ENCODE peak calls at places on chromosomes 6 and 20, in five cellular contexts. M is coronary artery, J is fibroblast of lung, T is caudate nucleus, H is left ventricle myocardium inferior. L is an unnamed sample.

GRCh38 chr20:54004397-54004940 is 65.9 kb downstream of the BCAS1 start:
- DNase-seq in H (no peak), M (no peak), T (no peak), J (no peak), L (no peak)

GRCh38 chr6:43812850-43813584 is 43.0 kb downstream of the VEGFA start:
- DNase-seq in M (no peak), J (no peak), T (no peak), H (no peak), L (no peak)

GRCh38 chr6:147371325-147371724 is 137.2 kb upstream of the SAMD5 start:
- DNase-seq in T (no peak), J (no peak), H (no peak), M (no peak), L (no peak)

GRCh38 chr6:117137711-117138110 is 127.6 kb upstream of the VGLL2 start:
- DNase-seq in J (no peak), M (no peak), T (no peak), H (no peak), L (no peak)

GRCh38 chr6:4599924-4600323 is 176.3 kb upstream of the CDYL start:
- DNase-seq in H (no peak), M (no peak), T (no peak), J (peak; percentile 93), L (no peak)

GRCh38 chr6:86357877-86358276 is 579.5 kb upstream of the HTR1E start:
- DNase-seq in M (no peak), J (no peak), H (no peak), T (no peak), L (no peak)

GRCh38 chr20:17946040-17946439 is 22.6 kb downstream of the SNX5 start:
- DNase-seq in T (no peak), H (no peak), M (no peak), J (no peak), L (no peak)

GRCh38 chr6:30646450-30647038 is 389 bp upstream of the C6orf136 start:
- DNase-seq in J (no peak), M (no peak), H (peak; percentile 95), T (peak; percentile 9), L (no peak)

GRCh38 chr6:135901776-135902524 is 50.4 kb downstream of the PDE7B start:
- DNase-seq in J (peak; percentile 93), H (peak; percentile 48), T (no peak), M (no peak), L (no peak)

GRCh38 chr6:87909849-87910248 is 137.8 kb upstream of the SPACA1 start:
- DNase-seq in H (no peak), J (peak; percentile 97), M (no peak), T (no peak), L (no peak)

GRCh38 chr20:2451422-2451821 is 19.2 kb downstream of the SNRPB start:
- DNase-seq in H (no peak), M (no peak), T (no peak), J (no peak), L (no peak)

GRCh38 chr20:45983279-45983743 is 11.3 kb upstream of the ZNF335 start:
- DNase-seq in M (no peak), T (no peak), H (no peak), J (no peak), L (no peak)

GRCh38 chr20:21179796-21180195 is 53.9 kb downstream of the KIZ start:
- DNase-seq in T (no peak), M (no peak), J (no peak), H (no peak), L (no peak)

GRCh38 chr6:34650823-34651222 is 45.7 kb downstream of the ILRUN start:
- DNase-seq in J (no peak), T (no peak), H (no peak), M (no peak), L (no peak)

GRCh38 chr20:41086402-41087324 is 50.7 kb upstream of the PLCG1 start:
- DNase-seq in M (no peak), H (no peak), J (no peak), T (no peak), L (no peak)

DNA sequence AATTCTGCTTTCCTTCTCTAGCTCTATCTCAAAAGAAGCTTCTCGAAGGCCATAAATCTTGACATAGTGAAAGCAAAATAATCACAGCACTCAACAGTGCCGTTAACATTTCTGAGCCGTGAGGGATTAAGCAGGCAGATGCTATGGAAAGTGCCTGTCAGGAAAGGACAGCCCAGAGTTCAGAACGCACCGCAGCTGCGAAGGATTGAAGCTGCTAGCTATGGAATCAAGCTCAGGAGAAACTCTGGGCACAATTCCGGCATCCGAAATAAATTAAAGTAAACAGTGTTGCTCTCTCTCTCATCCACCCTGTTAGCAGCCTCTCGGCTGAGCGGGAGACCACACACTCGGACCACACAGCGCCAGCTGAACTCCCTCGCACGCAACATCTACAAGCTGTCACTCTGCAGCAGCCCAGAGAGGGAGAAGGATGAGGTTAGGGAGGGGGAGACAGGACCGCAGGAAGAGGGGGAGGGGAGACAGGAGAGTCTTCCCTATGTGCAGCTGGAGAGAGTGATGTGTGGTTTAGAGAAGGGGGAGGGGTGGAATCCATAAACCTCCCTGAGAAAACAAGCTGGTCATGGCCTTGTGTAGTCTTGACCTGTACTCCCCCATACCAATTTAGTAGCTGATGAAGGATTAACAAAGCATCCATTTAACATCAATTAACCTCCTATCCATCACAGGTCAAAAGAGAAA is 9.0 kb downstream of the EXOC2 start:
- DNase-seq in J (peak; percentile 95), H (no peak), T (no peak), M (no peak), L (no peak)
- H3K27ac ChIP-seq in J (peak overlapping the region; percentile 49), H (peak overlapping the region; percentile 28), T (no peak overlapping the region), M (no peak overlapping the region), L (no peak overlapping the region)

DNA sequence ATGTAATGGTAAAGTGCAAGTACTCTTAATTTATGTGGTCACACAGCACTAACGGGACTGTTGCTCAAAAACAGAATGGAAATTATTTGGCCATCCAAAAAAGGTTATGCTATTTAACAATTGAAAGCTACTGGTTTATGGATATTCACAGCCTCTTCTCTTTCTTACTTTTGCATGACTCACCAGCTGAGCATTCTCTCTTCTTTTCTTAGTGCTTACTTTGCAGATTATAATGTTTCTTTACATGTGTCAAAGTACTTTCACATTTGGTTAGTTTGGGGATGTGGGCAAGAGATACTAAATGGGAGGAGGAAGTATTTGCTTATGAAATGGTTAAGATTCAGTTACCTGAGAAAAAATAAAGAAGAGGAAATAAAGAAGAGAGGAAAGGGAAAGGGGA is 610.5 kb downstream of the HTR1B start:
- DNase-seq in T (no peak), M (no peak), H (no peak), J (peak; percentile 19), L (no peak)
- H3K27ac ChIP-seq in T (no peak overlapping the region), M (no peak overlapping the region), H (no peak overlapping the region), J (no peak overlapping the region), L (no peak overlapping the region)

GRCh38 chr6:125924169-125924568 is 32.4 kb upstream of the HINT3 start:
- DNase-seq in T (no peak), J (no peak), H (no peak), M (no peak), L (no peak)
- H3K27ac ChIP-seq in T (no peak overlapping the region), J (no peak overlapping the region), H (no peak overlapping the region), M (no peak overlapping the region), L (no peak overlapping the region)

DNA sequence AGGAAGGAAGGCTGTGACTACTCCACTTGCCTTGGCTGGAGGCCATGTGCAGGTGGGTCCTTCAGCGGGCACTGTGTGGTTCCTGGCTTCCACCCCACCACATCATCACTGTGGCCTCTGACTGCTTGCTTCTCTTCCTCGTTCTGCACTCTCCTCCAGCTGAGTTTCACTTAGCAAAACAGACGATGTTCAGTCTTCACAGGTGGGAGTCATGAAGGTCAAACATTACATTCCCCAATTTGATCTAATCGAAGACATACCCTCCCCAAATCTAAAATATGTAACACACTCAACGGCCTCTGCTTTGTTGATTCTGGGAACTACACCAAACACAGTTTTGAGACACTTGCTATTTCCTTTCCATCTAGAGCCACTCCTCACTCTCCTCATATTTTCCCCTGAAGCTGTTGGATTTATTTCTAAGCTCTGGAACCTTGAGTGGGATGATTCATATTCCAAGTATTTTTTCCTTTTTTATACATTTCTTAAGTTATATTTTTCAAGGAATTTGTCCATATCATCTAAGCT is 132.5 kb upstream of the FOXA2 start:
- DNase-seq in H (no peak), J (no peak), M (no peak), T (no peak), L (no peak)
- H3K27ac ChIP-seq in H (peak overlapping the region; percentile 78), J (no peak overlapping the region), M (peak overlapping the region; percentile 74), T (no peak overlapping the region), L (no peak overlapping the region)